ENCODE peak calls at places on chromosomes 11 and 22, in four cellular contexts. P, D, N and K are unnamed samples.

GRCh38 chr11:57604289-57605010 is 7.0 kb downstream of the SERPING1 start:
- DNase-seq in D (no peak), P (no peak), N (no peak), K (no peak)

GRCh38 chr22:22894740-22895731 is 7.4 kb downstream of the IGLL5 start:
- DNase-seq in N (no peak), P (no peak), D (no peak), K (no peak)

GRCh38 chr11:47161134-47161854 is 15.4 kb downstream of the ARFGAP2 start:
- DNase-seq in D (peak), N (peak), P (no peak), K (peak)

GRCh38 chr11:95968585-95968984 is 44.7 kb upstream of the MTMR2 start:
- DNase-seq in D (no peak), N (peak), P (no peak), K (no peak)

GRCh38 chr22:38629108-38629507 is 27.1 kb downstream of the FAM227A start:
- DNase-seq in N (no peak), P (no peak), D (no peak), K (no peak)

GRCh38 chr22:37920131-37920530 is 14.0 kb downstream of the MICALL1 start:
- DNase-seq in D (no peak), N (no peak), P (no peak), K (no peak)

GRCh38 chr11:17354070-17354924 is 2.7 kb downstream of the NCR3LG1 start:
- DNase-seq in D (peak), P (peak), N (peak), K (peak)

GRCh38 chr11:73412308-73412707 is 36.1 kb downstream of the RELT start:
- DNase-seq in P (no peak), N (no peak), D (no peak), K (no peak)

GRCh38 chr11:127994736-127995135 is 592.6 kb downstream of the ETS1 start:
- DNase-seq in D (no peak), N (no peak), P (no peak), K (no peak)

GRCh38 chr11:134154441-134154840 is 69.3 kb downstream of the NCAPD3 start:
- DNase-seq in N (no peak), P (no peak), D (no peak), K (no peak)

GRCh38 chr11:66363187-66363601 is 8.4 kb downstream of the SLC29A2 start:
- DNase-seq in N (no peak), P (no peak), D (no peak), K (peak)

GRCh38 chr11:43943357-43943930 is 1.0 kb downstream of the C11orf96 start:
- DNase-seq in N (peak), D (no peak), P (no peak), K (peak)

GRCh38 chr11:69495441-69496201 is 14.2 kb downstream of the LINC01488 start:
- DNase-seq in P (no peak), D (no peak), N (no peak), K (no peak)

GRCh38 chr22:30459206-30460052 is 12.4 kb downstream of the SEC14L3 start:
- DNase-seq in N (peak), P (no peak), D (peak), K (no peak)

GRCh38 chr22:48941903-48942625 is 885.6 kb downstream of the BRD1 start:
- DNase-seq in D (no peak), N (no peak), P (no peak), K (no peak)

GRCh38 chr11:69463181-69463891 is 18.1 kb upstream of the LINC01488 start:
- DNase-seq in D (peak), N (peak), P (no peak), K (no peak)

GRCh38 chr11:10892250-10892649 is 34.4 kb upstream of the ZBED5 start:
- DNase-seq in D (no peak), P (no peak), N (no peak), K (no peak)

GRCh38 chr11:2991477-2992233 is 474 bp downstream of the NAP1L4 start:
- DNase-seq in N (peak), D (peak), P (no peak), K (peak)

GRCh38 chr22:42500164-42500835 is 19.3 kb downstream of the RRP7A start:
- DNase-seq in P (peak), N (peak), D (no peak), K (peak)

GRCh38 chr11:63698976-63699733 is 17.9 kb downstream of the RTN3 start:
- DNase-seq in P (no peak), D (no peak), N (peak), K (no peak)

GRCh38 chr22:31347251-31348008 is 1.3 kb upstream of the PATZ1 start:
- DNase-seq in P (no peak), D (peak), N (no peak), K (peak)

GRCh38 chr11:114345575-114346222 is 49.5 kb downstream of the NNMT start:
- DNase-seq in D (no peak), N (no peak), P (no peak), K (no peak)

GRCh38 chr11:10294289-10294953 is 402 bp upstream of the SBF2 start:
- DNase-seq in P (no peak), N (no peak), D (no peak), K (peak)

GRCh38 chr11:64245797-64246623 is 733 bp downstream of the PPP1R14B start:
- DNase-seq in D (peak), N (peak), P (no peak), K (no peak)

GRCh38 chr11:131615611-131616010 is 245.2 kb downstream of the NTM start:
- DNase-seq in P (no peak), N (no peak), D (no peak), K (no peak)

GRCh38 chr11:131614514-131615085 is 244.2 kb downstream of the NTM start:
- DNase-seq in P (no peak), N (no peak), D (no peak), K (no peak)

GRCh38 chr11:131622193-131622592 is 251.8 kb downstream of the NTM start:
- DNase-seq in D (no peak), N (no peak), P (no peak), K (no peak)

GRCh38 chr11:131616456-131616855 is 246.0 kb downstream of the NTM start:
- DNase-seq in D (no peak), P (no peak), N (no peak), K (no peak)

GRCh38 chr11:131618203-131618602 is 247.8 kb downstream of the NTM start:
- DNase-seq in D (no peak), N (no peak), P (no peak), K (no peak)
- TF ChIP-seq BHLHE40 in D (no peak), N (no peak), P (no peak), K (no peak)

GRCh38 chr11:121950160-121950559 is 165.9 kb downstream of the BLID start:
- DNase-seq in D (peak), P (no peak), N (no peak), K (no peak)
- TF ChIP-seq FOXK2 in D (no peak), P (no peak), N (no peak), K (no peak)

GRCh38 chr11:45777127-45777969 is 27.6 kb upstream of the SLC35C1 start:
- DNase-seq in N (no peak), D (no peak), P (no peak), K (no peak)
- TF ChIP-seq FOXM1 in N (no peak), D (no peak), P (no peak), K (no peak)

GRCh38 chr11:1992111-1992510 is 5.5 kb downstream of the H19 start:
- DNase-seq in D (no peak), N (no peak), P (no peak), K (no peak)

GRCh38 chr11:1988174-1988573 is 9.5 kb downstream of the H19 start:
- DNase-seq in N (no peak), P (no peak), D (no peak), K (no peak)

GRCh38 chr11:1990872-1991578 is 6.6 kb downstream of the H19 start:
- DNase-seq in N (no peak), D (no peak), P (no peak), K (no peak)

GRCh38 chr11:1987024-1987423 is 10.6 kb downstream of the H19 start:
- DNase-seq in N (no peak), P (no peak), D (no peak), K (no peak)

GRCh38 chr11:1988667-1989317 is 8.8 kb downstream of the H19 start:
- DNase-seq in N (peak), D (peak), P (no peak), K (no peak)
- TF ChIP-seq BHLHE40 in N (no peak), D (no peak), P (no peak), K (no peak)

DNA sequence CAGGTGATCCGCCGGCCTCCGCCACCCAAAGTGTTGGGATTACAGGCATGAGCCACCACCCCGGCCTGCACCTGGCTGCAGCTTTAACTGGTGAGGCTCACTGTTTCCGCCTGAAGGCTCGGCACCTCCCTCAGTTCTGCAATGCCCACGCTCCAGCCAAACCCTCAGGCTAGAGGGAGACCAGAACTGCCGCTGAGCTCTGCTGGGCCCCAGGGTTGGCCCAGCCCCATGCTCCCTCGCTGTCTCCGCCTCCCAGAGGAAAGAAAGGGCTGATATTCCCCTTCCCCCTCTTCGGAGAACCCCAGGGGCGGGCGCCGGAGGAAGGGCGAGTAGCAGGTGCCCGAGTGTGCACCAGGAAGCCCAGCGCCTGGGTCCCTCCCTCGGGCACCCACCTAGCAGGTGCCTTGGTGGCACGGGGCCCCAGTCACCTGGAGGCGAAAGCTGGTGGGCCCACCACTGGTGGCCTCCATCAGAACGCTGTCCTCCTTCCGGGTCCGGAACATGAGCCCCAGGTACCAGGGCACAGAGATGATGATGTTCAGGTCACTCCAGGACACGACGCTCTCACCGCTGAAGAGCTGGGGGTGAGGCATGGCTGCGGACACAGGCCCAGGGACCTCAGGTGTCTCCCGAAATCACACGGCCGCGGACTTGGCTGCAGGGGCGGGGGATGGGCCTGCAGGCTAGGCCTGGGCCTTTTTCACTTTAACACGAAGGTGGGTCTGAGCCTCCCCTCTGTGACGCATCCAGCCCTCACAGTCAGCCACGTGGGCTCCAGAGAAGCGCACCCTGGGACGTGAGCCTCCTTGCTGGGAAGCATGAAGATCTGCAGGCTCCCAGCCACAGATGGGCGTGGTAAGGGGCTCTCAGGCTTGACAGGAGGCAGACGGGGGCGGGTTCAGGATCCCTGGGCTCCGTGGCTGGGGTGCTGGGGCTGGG is 73.3 kb downstream of the TRMU start:
- DNase-seq in D (no peak), P (no peak), N (no peak), K (no peak)
- TF ChIP-seq FOXK2 in D (no peak), P (no peak), N (no peak), K (no peak)

GRCh38 chr11:62400760-62401159 is 18.1 kb upstream of the SCGB1A1 start:
- DNase-seq in P (no peak), D (no peak), N (peak), K (no peak)
- TF ChIP-seq FOXM1 in P (no peak), D (no peak), N (no peak), K (no peak)

GRCh38 chr22:44448271-44448780 is 49.7 kb downstream of the RTL6 start:
- DNase-seq in D (no peak), N (no peak), P (no peak), K (no peak)
- TF ChIP-seq BHLHE40 in D (no peak), N (no peak), P (no peak), K (no peak)